ENCODE peak calls at places on chromosome 20, in six cellular contexts. One of them, this sample, is unnamed.
A peak's percentile ranks its signal among the peaks of the same experiment; 100 is the strongest.

GRCh38 chr20:63409066-63409833 is 48.1 kb upstream of the CHRNA4 start:
- DNase-seq in activated gamma-delta T cell treated with anti-CD3 and anti-CD28 coated beads, Interleukin-2, amount 50 U/mL, for 16 hours: no peak
- DNase-seq in NCI-H1092 treated with DMSO at 0.1 percent for 48 hours: no peak
- DNase-seq in HCT116: peak; percentile 62
- DNase-seq in Kasumi-1: no peak
- DNase-seq in GM12892: no peak
- DNase-seq in this sample: no peak

GRCh38 chr20:22686097-22686496 is 101.7 kb upstream of the FOXA2 start:
- DNase-seq in activated gamma-delta T cell treated with anti-CD3 and anti-CD28 coated beads, Interleukin-2, amount 50 U/mL, for 16 hours: no peak
- DNase-seq in NCI-H1092 treated with DMSO at 0.1 percent for 48 hours: peak; percentile 75
- DNase-seq in HCT116: peak; percentile 46
- DNase-seq in Kasumi-1: peak; percentile 27
- DNase-seq in GM12892: no peak
- DNase-seq in this sample: no peak

GRCh38 chr20:43681468-43681942 is 14.6 kb downstream of the MYBL2 start:
- DNase-seq in activated gamma-delta T cell treated with anti-CD3 and anti-CD28 coated beads, Interleukin-2, amount 50 U/mL, for 16 hours: no peak
- DNase-seq in NCI-H1092 treated with DMSO at 0.1 percent for 48 hours: peak; percentile 74
- DNase-seq in HCT116: no peak
- DNase-seq in Kasumi-1: peak; percentile 6
- DNase-seq in GM12892: peak; percentile 22
- DNase-seq in this sample: no peak

GRCh38 chr20:59912609-59913008 is 20.8 kb downstream of the SYCP2 start:
- DNase-seq in activated gamma-delta T cell treated with anti-CD3 and anti-CD28 coated beads, Interleukin-2, amount 50 U/mL, for 16 hours: no peak
- DNase-seq in NCI-H1092 treated with DMSO at 0.1 percent for 48 hours: no peak
- DNase-seq in HCT116: no peak
- DNase-seq in Kasumi-1: peak; percentile 9
- DNase-seq in GM12892: no peak
- DNase-seq in this sample: no peak

GRCh38 chr20:3071610-3072529 is at the start of gene OXT:
- DNase-seq in activated gamma-delta T cell treated with anti-CD3 and anti-CD28 coated beads, Interleukin-2, amount 50 U/mL, for 16 hours: peak; percentile 59
- DNase-seq in NCI-H1092 treated with DMSO at 0.1 percent for 48 hours: no peak
- DNase-seq in HCT116: no peak
- DNase-seq in Kasumi-1: peak; percentile 54
- DNase-seq in GM12892: no peak
- DNase-seq in this sample: no peak

GRCh38 chr20:45972500-45973183 is 639 bp upstream of the ZNF335 start:
- DNase-seq in activated gamma-delta T cell treated with anti-CD3 and anti-CD28 coated beads, Interleukin-2, amount 50 U/mL, for 16 hours: no peak
- DNase-seq in NCI-H1092 treated with DMSO at 0.1 percent for 48 hours: no peak
- DNase-seq in HCT116: no peak
- DNase-seq in Kasumi-1: no peak
- DNase-seq in GM12892: peak; percentile 93
- DNase-seq in this sample: no peak

GRCh38 chr20:38497246-38497645 is 24.6 kb downstream of the RALGAPB start:
- DNase-seq in activated gamma-delta T cell treated with anti-CD3 and anti-CD28 coated beads, Interleukin-2, amount 50 U/mL, for 16 hours: no peak
- DNase-seq in NCI-H1092 treated with DMSO at 0.1 percent for 48 hours: no peak
- DNase-seq in HCT116: no peak
- DNase-seq in Kasumi-1: no peak
- DNase-seq in GM12892: no peak
- DNase-seq in this sample: no peak

GRCh38 chr20:2142649-2143048 is 41.0 kb downstream of the STK35 start:
- DNase-seq in activated gamma-delta T cell treated with anti-CD3 and anti-CD28 coated beads, Interleukin-2, amount 50 U/mL, for 16 hours: no peak
- DNase-seq in NCI-H1092 treated with DMSO at 0.1 percent for 48 hours: no peak
- DNase-seq in HCT116: no peak
- DNase-seq in Kasumi-1: no peak
- DNase-seq in GM12892: no peak
- DNase-seq in this sample: no peak

GRCh38 chr20:41344477-41344876 is 3.9 kb downstream of the LPIN3 start:
- DNase-seq in activated gamma-delta T cell treated with anti-CD3 and anti-CD28 coated beads, Interleukin-2, amount 50 U/mL, for 16 hours: no peak
- DNase-seq in NCI-H1092 treated with DMSO at 0.1 percent for 48 hours: no peak
- DNase-seq in HCT116: no peak
- DNase-seq in Kasumi-1: no peak
- DNase-seq in GM12892: no peak
- DNase-seq in this sample: no peak

This sample was measured in mesenteric fat pad.